ENCODE peak calls at places on chromosome 17, in four cellular contexts. One of them, this sample, is unnamed.

GRCh38 chr17:17151541-17151940 is 54.6 kb downstream of the PLD6 start:
- DNase-seq in AG04449: no peak
- DNase-seq in right atrium auricular region: no peak
- DNase-seq in HFF-Myc: no peak
- DNase-seq in this sample: no peak

GRCh38 chr17:77315551-77316190 is 174.9 kb downstream of the SEC14L1 start:
- DNase-seq in HFF-Myc: no peak
- DNase-seq in AG04449: no peak
- DNase-seq in right atrium auricular region: no peak
- DNase-seq in this sample: no peak

GRCh38 chr17:82246365-82247174 is 17.7 kb downstream of the SLC16A3 start:
- DNase-seq in HFF-Myc: no peak
- DNase-seq in right atrium auricular region: no peak
- DNase-seq in AG04449: no peak
- DNase-seq in this sample: peak

GRCh38 chr17:37888881-37889280 is 35.3 kb upstream of the TBC1D3K start:
- DNase-seq in HFF-Myc: no peak
- DNase-seq in right atrium auricular region: no peak
- DNase-seq in AG04449: no peak
- DNase-seq in this sample: no peak

GRCh38 chr17:29796652-29797051 is 133.4 kb downstream of the SSH2 start:
- DNase-seq in right atrium auricular region: no peak
- DNase-seq in HFF-Myc: no peak
- DNase-seq in AG04449: no peak
- DNase-seq in this sample: no peak

GRCh38 chr17:82883461-82884031 is 43.7 kb upstream of the ZNF750 start:
- DNase-seq in HFF-Myc: no peak
- DNase-seq in right atrium auricular region: no peak
- DNase-seq in AG04449: no peak
- DNase-seq in this sample: no peak

GRCh38 chr17:75060434-75061054 is 13.5 kb downstream of the KCTD2 start:
- DNase-seq in AG04449: no peak
- DNase-seq in HFF-Myc: no peak
- DNase-seq in right atrium auricular region: no peak
- DNase-seq in this sample: no peak

GRCh38 chr17:39599006-39599664 is 8.6 kb downstream of the NEUROD2 start:
- DNase-seq in HFF-Myc: no peak
- DNase-seq in right atrium auricular region: no peak
- DNase-seq in AG04449: no peak
- DNase-seq in this sample: no peak

GRCh38 chr17:74858672-74859438 is 830 bp downstream of the GRIN2C start:
- DNase-seq in HFF-Myc: no peak
- DNase-seq in AG04449: no peak
- DNase-seq in right atrium auricular region: no peak
- DNase-seq in this sample: no peak

GRCh38 chr17:73806768-73807167 is 162.5 kb upstream of the SDK2 start:
- DNase-seq in HFF-Myc: no peak
- DNase-seq in right atrium auricular region: no peak
- DNase-seq in AG04449: no peak
- DNase-seq in this sample: no peak

GRCh38 chr17:70919241-70919640 is 749.9 kb downstream of the KCNJ2 start:
- DNase-seq in HFF-Myc: no peak
- DNase-seq in AG04449: no peak
- DNase-seq in right atrium auricular region: no peak
- DNase-seq in this sample: no peak

GRCh38 chr17:50904522-50905459 is 38.6 kb upstream of the TOB1 start:
- DNase-seq in AG04449: no peak
- DNase-seq in HFF-Myc: no peak
- DNase-seq in right atrium auricular region: no peak
- DNase-seq in this sample: no peak

GRCh38 chr17:49519781-49520180 is 24.7 kb downstream of the NGFR start:
- DNase-seq in AG04449: no peak
- DNase-seq in right atrium auricular region: no peak
- DNase-seq in HFF-Myc: no peak
- DNase-seq in this sample: no peak

GRCh38 chr17:75477493-75477862 is 21.0 kb downstream of the TMEM94 start:
- DNase-seq in HFF-Myc: no peak
- DNase-seq in right atrium auricular region: no peak
- DNase-seq in AG04449: no peak
- DNase-seq in this sample: no peak

GRCh38 chr17:7997186-7997585 is 5.2 kb upstream of the GUCY2D start:
- DNase-seq in AG04449: no peak
- DNase-seq in right atrium auricular region: no peak
- DNase-seq in HFF-Myc: no peak
- DNase-seq in this sample: no peak

GRCh38 chr17:9021158-9021984 is at the start of gene NTN1:
- DNase-seq in AG04449: no peak
- DNase-seq in HFF-Myc: no peak
- DNase-seq in right atrium auricular region: peak
- DNase-seq in this sample: peak

GRCh38 chr17:67434061-67434525 is 57.0 kb downstream of the PITPNC1 start:
- DNase-seq in HFF-Myc: no peak
- DNase-seq in right atrium auricular region: peak
- DNase-seq in AG04449: no peak
- DNase-seq in this sample: no peak

GRCh38 chr17:57278740-57279387 is 22.5 kb downstream of the MSI2 start:
- DNase-seq in HFF-Myc: no peak
- DNase-seq in AG04449: no peak
- DNase-seq in right atrium auricular region: no peak
- DNase-seq in this sample: no peak

GRCh38 chr17:66944365-66945203 is 19.9 kb upstream of the CACNG4 start:
- DNase-seq in AG04449: no peak
- DNase-seq in HFF-Myc: no peak
- DNase-seq in right atrium auricular region: no peak
- DNase-seq in this sample: no peak

GRCh38 chr17:676060-676745 is 38.4 kb downstream of the VPS53 start:
- DNase-seq in HFF-Myc: no peak
- DNase-seq in right atrium auricular region: no peak
- DNase-seq in AG04449: no peak
- DNase-seq in this sample: no peak

GRCh38 chr17:76384222-76384986 is at the start of gene SPHK1:
- DNase-seq in right atrium auricular region: no peak
- DNase-seq in HFF-Myc: no peak
- DNase-seq in AG04449: no peak
- DNase-seq in this sample: no peak

GRCh38 chr17:78541488-78542237 is 35.5 kb downstream of the DNAH17 start:
- DNase-seq in right atrium auricular region: no peak
- DNase-seq in AG04449: no peak
- DNase-seq in HFF-Myc: no peak
- DNase-seq in this sample: no peak

GRCh38 chr17:67528751-67529436 is 151.8 kb downstream of the PITPNC1 start:
- DNase-seq in HFF-Myc: peak
- DNase-seq in right atrium auricular region: peak
- DNase-seq in AG04449: peak
- DNase-seq in this sample: peak

GRCh38 chr17:78258323-78259229 is 27.1 kb downstream of the TMEM235 start:
- DNase-seq in AG04449: no peak
- DNase-seq in HFF-Myc: no peak
- DNase-seq in right atrium auricular region: no peak
- DNase-seq in this sample: no peak

GRCh38 chr17:48483471-48484131 is 47.2 kb downstream of the HOXB1 start:
- DNase-seq in AG04449: peak
- DNase-seq in HFF-Myc: peak
- DNase-seq in right atrium auricular region: no peak
- DNase-seq in this sample: no peak

GRCh38 chr17:27389542-27390140 is 66.6 kb upstream of the KSR1 start:
- DNase-seq in right atrium auricular region: no peak
- DNase-seq in AG04449: no peak
- DNase-seq in HFF-Myc: no peak
- DNase-seq in this sample: no peak

GRCh38 chr17:71446635-71447034 is 674.2 kb upstream of the SOX9 start:
- DNase-seq in AG04449: no peak
- DNase-seq in right atrium auricular region: no peak
- DNase-seq in HFF-Myc: no peak
- DNase-seq in this sample: no peak

GRCh38 chr17:71224824-71225575 is 895.8 kb upstream of the SOX9 start:
- DNase-seq in right atrium auricular region: no peak
- DNase-seq in AG04449: no peak
- DNase-seq in HFF-Myc: no peak
- DNase-seq in this sample: no peak

DNA sequence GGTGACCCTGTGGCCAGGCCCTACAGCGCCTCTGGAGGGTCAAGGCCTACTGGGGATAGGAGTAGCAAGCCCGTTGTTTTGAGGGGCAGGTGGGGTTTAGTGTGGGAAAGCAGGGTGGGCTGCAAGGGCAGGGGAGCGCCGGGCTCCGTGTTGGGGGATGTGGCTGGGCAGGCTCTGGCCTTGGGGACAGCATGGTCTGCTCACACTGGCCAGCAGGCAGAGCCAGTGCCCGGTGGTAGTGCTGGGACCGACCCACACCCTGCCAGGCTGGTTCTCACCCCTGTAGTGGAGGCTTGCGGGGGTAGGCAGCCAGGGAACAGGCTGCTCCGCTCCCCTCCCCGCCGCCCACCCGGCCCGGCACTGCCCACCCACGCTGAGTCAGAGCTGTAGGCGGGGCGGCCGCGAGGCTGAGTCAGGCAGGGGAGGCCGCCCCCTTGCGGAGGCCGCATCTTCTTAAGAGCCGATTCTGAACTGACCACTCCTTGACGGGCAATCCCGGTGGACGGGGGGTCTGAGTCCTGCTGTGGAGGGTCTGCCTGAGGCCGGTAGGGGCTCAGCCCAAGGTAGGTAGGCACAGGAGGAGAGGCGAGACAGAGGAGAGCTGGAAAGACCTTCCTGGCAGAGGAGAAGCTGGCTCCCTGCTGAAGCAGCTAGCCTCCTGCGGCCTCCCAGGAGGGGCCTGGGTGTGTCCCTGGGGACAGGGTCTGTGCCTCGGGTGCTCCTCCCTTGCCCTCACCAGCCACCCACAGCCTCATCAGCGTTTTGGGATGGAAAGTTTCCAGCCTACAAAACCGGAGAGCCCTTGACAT is 62.4 kb downstream of the BAIAP2 start:
- DNase-seq in AG04449: no peak
- DNase-seq in HFF-Myc: no peak
- DNase-seq in right atrium auricular region: peak
- DNase-seq in this sample: no peak
- H3K4me3 ChIP-seq in AG04449: peak
- H3K4me3 ChIP-seq in HFF-Myc: peak
- H3K4me3 ChIP-seq in right atrium auricular region: no peak
- H3K4me3 ChIP-seq in this sample: peak

GRCh38 chr17:43982171-43982570 is 22.3 kb upstream of the NAGS start:
- DNase-seq in right atrium auricular region: no peak
- DNase-seq in AG04449: no peak
- DNase-seq in HFF-Myc: no peak
- DNase-seq in this sample: no peak

GRCh38 chr17:43983515-43984411 is 20.7 kb upstream of the NAGS start:
- DNase-seq in right atrium auricular region: no peak
- DNase-seq in AG04449: no peak
- DNase-seq in HFF-Myc: no peak
- DNase-seq in this sample: no peak

GRCh38 chr17:43986225-43986981 is 18.0 kb upstream of the NAGS start:
- DNase-seq in right atrium auricular region: no peak
- DNase-seq in AG04449: no peak
- DNase-seq in HFF-Myc: no peak
- DNase-seq in this sample: no peak

GRCh38 chr17:43983196-43983514 is 21.3 kb upstream of the NAGS start:
- DNase-seq in right atrium auricular region: no peak
- DNase-seq in HFF-Myc: no peak
- DNase-seq in AG04449: no peak
- DNase-seq in this sample: no peak

DNA sequence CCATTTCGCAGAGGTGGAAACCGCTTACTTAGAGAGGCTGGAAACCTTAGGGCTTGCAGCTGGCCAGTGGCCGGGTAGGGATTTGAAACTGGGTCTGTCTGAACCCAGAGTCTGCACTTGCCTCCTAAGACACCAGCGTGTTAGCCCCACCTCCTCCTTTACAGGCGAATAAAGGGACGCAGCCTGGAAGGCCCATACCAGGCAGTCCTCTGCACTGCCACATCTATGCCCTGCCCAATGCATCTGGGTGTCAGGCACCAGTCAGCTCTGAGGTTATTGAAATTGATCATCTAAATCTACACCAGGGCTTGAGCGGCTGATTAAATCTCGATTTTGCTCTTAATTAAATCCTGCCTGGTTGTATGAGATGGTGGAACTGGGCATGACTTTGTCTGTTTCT is 19.9 kb upstream of the NAGS start:
- DNase-seq in right atrium auricular region: no peak
- DNase-seq in AG04449: no peak
- DNase-seq in HFF-Myc: no peak
- DNase-seq in this sample: no peak
- H3K4me3 ChIP-seq in right atrium auricular region: no peak
- H3K4me3 ChIP-seq in AG04449: peak
- H3K4me3 ChIP-seq in HFF-Myc: peak
- H3K4me3 ChIP-seq in this sample: no peak

DNA sequence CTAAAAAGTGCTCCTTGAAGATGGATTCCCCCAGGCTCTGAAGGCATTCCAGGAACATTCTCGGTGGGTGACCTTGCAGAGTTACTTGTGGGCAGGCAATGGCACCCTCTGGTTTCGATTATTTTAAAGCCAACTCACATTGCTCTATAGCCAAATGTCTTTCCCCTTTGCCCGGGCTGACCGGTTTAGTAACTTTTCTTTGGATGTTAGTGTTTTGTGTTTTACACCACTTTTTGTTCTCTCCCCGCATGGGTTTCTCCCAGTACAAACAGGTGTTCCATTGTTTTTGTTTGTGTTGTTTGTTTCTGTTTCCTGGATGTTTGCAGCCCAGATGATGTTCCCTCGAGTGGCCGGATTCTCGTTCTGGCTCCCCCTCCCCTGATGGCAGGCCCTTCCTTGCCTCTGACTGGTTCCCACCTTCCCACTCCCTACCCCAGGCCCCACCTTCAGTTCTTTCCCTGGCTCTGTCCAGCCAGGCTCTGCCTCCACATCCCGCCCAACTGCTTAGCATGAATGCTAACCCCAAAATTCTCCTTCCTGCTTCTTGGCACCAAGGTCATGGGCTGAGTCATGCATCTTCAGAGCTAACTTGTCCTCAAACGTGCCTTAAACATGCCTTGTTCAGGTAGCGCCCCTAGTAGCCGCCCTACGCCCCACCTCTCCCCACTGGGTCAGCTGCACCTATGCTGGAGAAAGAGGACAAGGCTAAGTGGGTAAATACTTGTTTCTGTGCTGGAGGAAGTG is 40.6 kb downstream of the ELAC2 start:
- DNase-seq in right atrium auricular region: no peak
- DNase-seq in HFF-Myc: peak
- DNase-seq in AG04449: no peak
- DNase-seq in this sample: no peak
- H3K4me3 ChIP-seq in right atrium auricular region: no peak
- H3K4me3 ChIP-seq in HFF-Myc: no peak
- H3K4me3 ChIP-seq in AG04449: no peak
- H3K4me3 ChIP-seq in this sample: no peak

DNA sequence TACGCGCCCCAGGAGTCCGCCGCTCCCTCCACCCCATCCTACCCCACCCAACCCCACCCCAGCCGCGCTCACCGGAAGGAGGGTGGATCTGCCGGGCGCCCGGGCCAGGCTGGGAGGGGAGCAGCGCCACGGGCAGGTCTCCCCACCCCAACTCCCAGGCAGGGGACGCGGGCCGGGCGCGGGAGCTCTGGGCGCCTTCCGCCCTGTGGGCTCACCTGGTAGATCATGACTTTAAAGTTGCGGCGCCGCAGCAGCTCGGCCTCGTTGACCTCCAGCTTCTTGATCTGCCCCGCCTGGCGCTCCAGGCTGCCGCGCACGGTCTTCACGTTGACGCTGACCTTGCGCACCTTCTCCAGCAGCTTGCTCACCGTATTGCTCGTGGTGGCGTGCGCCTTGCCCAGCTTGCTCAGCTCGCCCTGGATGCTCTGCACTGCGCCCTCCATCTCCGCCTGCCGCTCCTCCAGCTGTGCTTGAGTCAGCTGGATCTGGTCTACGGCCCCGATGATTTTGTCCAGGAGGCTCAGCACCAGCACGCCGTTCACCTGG is 571 bp downstream of the CAVIN1 start:
- DNase-seq in AG04449: no peak
- DNase-seq in right atrium auricular region: no peak
- DNase-seq in HFF-Myc: no peak
- DNase-seq in this sample: no peak
- H3K4me3 ChIP-seq in AG04449: peak
- H3K4me3 ChIP-seq in right atrium auricular region: peak
- H3K4me3 ChIP-seq in HFF-Myc: peak
- H3K4me3 ChIP-seq in this sample: peak

This sample was measured in vagina.